ENCODE peak calls at places on chromosomes 5 and 9, in four cellular contexts. One of them, this sample, is unnamed. For H3K27me3 and H3K4me1, the result is how much of the 10 kb centered on the place peaks cover.

GRCh38 chr5:167147879-167148278 is 1143.6 kb upstream of the WWC1 start:
- DNase-seq in colonic mucosa: no peak
- DNase-seq in transverse colon: no peak
- DNase-seq in lung: no peak
- DNase-seq in this sample: no peak

GRCh38 chr9:7844283-7844682 is 44.7 kb upstream of the DMAC1 start:
- DNase-seq in colonic mucosa: peak
- DNase-seq in transverse colon: no peak
- DNase-seq in lung: no peak
- DNase-seq in this sample: no peak

GRCh38 chr9:33924978-33925797 is 108.2 kb downstream of the UBE2R2 start:
- DNase-seq in colonic mucosa: peak
- DNase-seq in transverse colon: peak
- DNase-seq in lung: no peak
- DNase-seq in this sample: peak

GRCh38 chr5:132215329-132215728 is 12.3 kb downstream of the P4HA2 start:
- DNase-seq in colonic mucosa: peak
- DNase-seq in transverse colon: peak
- DNase-seq in lung: peak
- DNase-seq in this sample: peak

GRCh38 chr9:33443047-33443446 is 4.3 kb downstream of the AQP3 start:
- DNase-seq in colonic mucosa: no peak
- DNase-seq in transverse colon: no peak
- DNase-seq in lung: no peak
- DNase-seq in this sample: no peak

GRCh38 chr5:38029431-38030065 is 189.7 kb upstream of the GDNF start:
- DNase-seq in colonic mucosa: no peak
- DNase-seq in transverse colon: no peak
- DNase-seq in lung: no peak
- DNase-seq in this sample: no peak

GRCh38 chr9:4508246-4508906 is 18.1 kb downstream of the SLC1A1 start:
- DNase-seq in colonic mucosa: no peak
- DNase-seq in transverse colon: no peak
- DNase-seq in lung: no peak
- DNase-seq in this sample: no peak

GRCh38 chr9:38306899-38307298 is 85.6 kb upstream of the ALDH1B1 start:
- DNase-seq in colonic mucosa: no peak
- DNase-seq in transverse colon: no peak
- DNase-seq in lung: no peak
- DNase-seq in this sample: no peak

GRCh38 chr9:15404171-15404570 is 18.5 kb upstream of the SNAPC3 start:
- DNase-seq in colonic mucosa: no peak
- DNase-seq in transverse colon: no peak
- DNase-seq in lung: no peak
- DNase-seq in this sample: no peak

GRCh38 chr5:62256161-62257017 is 49.6 kb upstream of the KIF2A start:
- DNase-seq in colonic mucosa: no peak
- DNase-seq in transverse colon: no peak
- DNase-seq in lung: no peak
- DNase-seq in this sample: no peak

GRCh38 chr9:137454145-137454505 is 5.0 kb downstream of the NSMF start:
- DNase-seq in colonic mucosa: peak
- DNase-seq in transverse colon: peak
- DNase-seq in lung: peak
- DNase-seq in this sample: peak

GRCh38 chr5:59097116-59097515 is 514.2 kb downstream of the RAB3C start:
- DNase-seq in colonic mucosa: no peak
- DNase-seq in transverse colon: no peak
- DNase-seq in lung: no peak
- DNase-seq in this sample: no peak

GRCh38 chr5:141494761-141495455 is 6.0 kb downstream of the PCDHGC5 start:
- DNase-seq in colonic mucosa: no peak
- DNase-seq in transverse colon: no peak
- DNase-seq in lung: no peak
- DNase-seq in this sample: no peak

GRCh38 chr5:73363911-73364730 is 84.5 kb downstream of the FOXD1 start:
- DNase-seq in colonic mucosa: no peak
- DNase-seq in transverse colon: no peak
- DNase-seq in lung: no peak
- DNase-seq in this sample: no peak

GRCh38 chr5:162187371-162187770 is 119.8 kb downstream of the GABRG2 start:
- DNase-seq in colonic mucosa: no peak
- DNase-seq in transverse colon: no peak
- DNase-seq in lung: no peak
- DNase-seq in this sample: no peak

DNA sequence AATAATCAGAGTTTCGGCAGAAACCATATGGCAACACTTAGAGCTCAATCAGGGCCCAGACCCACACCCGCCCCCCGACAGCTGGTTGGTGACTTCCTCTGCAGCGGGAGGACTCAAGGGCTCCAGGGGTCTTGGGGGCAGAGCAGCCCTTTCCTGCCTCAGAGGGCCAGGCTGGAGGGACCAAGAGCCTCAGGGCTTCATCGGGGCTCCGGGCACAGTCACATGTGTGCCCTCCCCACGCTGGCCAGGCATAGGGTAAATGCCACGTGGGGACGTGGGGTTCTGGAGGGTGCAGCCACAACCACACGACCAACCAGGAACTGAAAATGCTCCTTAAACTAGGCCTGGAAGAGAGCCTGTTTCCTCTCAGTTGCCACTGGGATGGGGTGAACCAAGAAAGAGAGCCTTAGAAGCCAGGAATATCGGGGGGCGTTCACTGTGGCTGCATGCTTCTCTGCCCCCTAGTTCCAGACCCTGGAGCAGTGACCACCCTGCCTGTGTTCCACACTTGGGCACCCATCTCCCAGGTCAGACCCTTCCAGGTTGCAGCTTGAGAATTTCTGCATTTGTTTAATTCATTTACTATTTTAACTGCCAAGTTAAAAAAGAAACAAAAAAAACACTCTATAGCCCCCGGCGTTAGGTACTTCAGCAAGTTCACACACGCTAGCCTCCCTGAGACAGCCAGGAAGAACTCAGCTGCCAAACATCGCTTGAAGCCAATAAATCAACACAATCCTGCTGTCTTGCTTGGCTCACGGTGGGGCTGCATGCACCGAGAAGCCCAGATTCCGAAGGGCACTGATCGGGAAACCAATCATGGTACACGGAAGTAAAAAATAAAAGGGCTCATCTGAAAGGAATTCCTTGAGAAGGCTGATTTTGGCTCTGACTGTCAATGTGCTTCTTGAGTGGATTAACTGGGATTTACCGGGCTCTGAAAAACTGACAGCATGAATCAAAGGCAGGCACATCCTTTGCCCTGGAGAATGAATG is 56.1 kb upstream of the PHYKPL start:
- DNase-seq in colonic mucosa: no peak
- DNase-seq in transverse colon: no peak
- DNase-seq in lung: no peak
- DNase-seq in this sample: no peak
- H3K27me3 ChIP-seq in colonic mucosa: under half
- H3K27me3 ChIP-seq in transverse colon: under half
- H3K27me3 ChIP-seq in lung: under half
- H3K27me3 ChIP-seq in this sample: under half

GRCh38 chr9:21998026-21998425 is 3.4 kb downstream of the CDKN2B-AS1 start:
- DNase-seq in colonic mucosa: no peak
- DNase-seq in transverse colon: no peak
- DNase-seq in lung: no peak
- DNase-seq in this sample: no peak
- H3K4me1 ChIP-seq in colonic mucosa: under half
- H3K4me1 ChIP-seq in transverse colon: under half
- H3K4me1 ChIP-seq in lung: under half
- H3K4me1 ChIP-seq in this sample: under half

GRCh38 chr5:111869681-111870080 is 112.7 kb upstream of the NREP start:
- DNase-seq in colonic mucosa: no peak
- DNase-seq in transverse colon: no peak
- DNase-seq in lung: no peak
- DNase-seq in this sample: no peak
- H3K27me3 ChIP-seq in colonic mucosa: under half
- H3K27me3 ChIP-seq in transverse colon: under half
- H3K27me3 ChIP-seq in lung: under half
- H3K27me3 ChIP-seq in this sample: under half

GRCh38 chr5:34586117-34586885 is 69.8 kb upstream of the RAI14 start:
- DNase-seq in colonic mucosa: no peak
- DNase-seq in transverse colon: no peak
- DNase-seq in lung: no peak
- DNase-seq in this sample: no peak
- H3K4me1 ChIP-seq in colonic mucosa: under half
- H3K4me1 ChIP-seq in transverse colon: under half
- H3K4me1 ChIP-seq in lung: under half
- H3K4me1 ChIP-seq in this sample: under half

GRCh38 chr5:179346875-179347274 is 1.6 kb upstream of the ADAMTS2 start:
- DNase-seq in colonic mucosa: no peak
- DNase-seq in transverse colon: no peak
- DNase-seq in lung: no peak
- DNase-seq in this sample: no peak
- H3K27me3 ChIP-seq in colonic mucosa: under half
- H3K27me3 ChIP-seq in transverse colon: under half
- H3K27me3 ChIP-seq in lung: under half
- H3K27me3 ChIP-seq in this sample: under half